ENCODE peak calls at places on chromosomes 4 and X, in nine cellular contexts. B, I, M, F, W, Y, G, H and P are unnamed samples.

GRCh38 chrX:65821721-65822496 is 154.5 kb downstream of the MSN start:
- DNase-seq in G (no peak), Y (no peak), B (no peak), I (peak), M (no peak), H (no peak), F (no peak), W (no peak), P (peak)

GRCh38 chr4:174629265-174629664 is 107.0 kb upstream of the HPGD start:
- DNase-seq in Y (no peak), W (no peak), M (no peak), G (no peak), H (no peak), F (no peak), I (no peak), B (no peak), P (no peak)

GRCh38 chr4:158811216-158811540 is 42.4 kb downstream of the FNIP2 start:
- DNase-seq in F (no peak), M (no peak), B (no peak), W (no peak), Y (no peak), I (no peak), G (no peak), H (no peak), P (no peak)

GRCh38 chrX:130109429-130110378 is 593 bp downstream of the ELF4 start:
- DNase-seq in G (no peak), W (no peak), M (peak), F (no peak), Y (no peak), H (peak), B (peak), I (peak), P (no peak)

GRCh38 chrX:19893722-19894121 is 6.3 kb upstream of the SH3KBP1 start:
- DNase-seq in W (peak), Y (peak), H (no peak), B (peak), I (no peak), G (no peak), F (no peak), M (peak), P (no peak)

GRCh38 chrX:68719904-68720614 is 72.6 kb downstream of the STARD8 start:
- DNase-seq in B (no peak), H (no peak), Y (no peak), M (peak), G (no peak), I (no peak), F (no peak), W (peak), P (no peak)

GRCh38 chr4:124199755-124200154 is 512.8 kb downstream of the ANKRD50 start:
- DNase-seq in I (no peak), H (no peak), B (no peak), F (no peak), Y (peak), M (peak), W (peak), G (no peak), P (no peak)

GRCh38 chr4:36172650-36173049 is 71.7 kb downstream of the ARAP2 start:
- DNase-seq in W (no peak), B (no peak), M (no peak), G (peak), F (peak), Y (no peak), H (no peak), I (no peak), P (no peak)

GRCh38 chr4:81885016-81885415 is 413.3 kb upstream of the RASGEF1B start:
- DNase-seq in W (no peak), F (no peak), M (no peak), Y (no peak), I (no peak), B (no peak), H (no peak), G (no peak), P (no peak)

GRCh38 chr4:185969657-185970056 is 99.3 kb upstream of the TLR3 start:
- DNase-seq in H (no peak), I (no peak), M (no peak), B (no peak), G (no peak), W (peak), F (no peak), Y (no peak), P (no peak)

GRCh38 chr4:101953949-101954348 is 163.4 kb downstream of the BANK1 start:
- DNase-seq in H (no peak), B (peak), W (peak), M (peak), F (no peak), I (no peak), G (no peak), Y (peak), P (no peak)

GRCh38 chr4:158821228-158822009 is 52.6 kb downstream of the FNIP2 start:
- DNase-seq in H (no peak), I (no peak), W (no peak), Y (no peak), B (peak), F (no peak), M (peak), G (no peak), P (peak)

GRCh38 chr4:13543648-13544555 is at the start of gene NKX3-2:
- DNase-seq in F (no peak), W (no peak), G (no peak), I (no peak), B (peak), H (no peak), M (peak), Y (no peak), P (no peak)

GRCh38 chr4:42881262-42881661 is 11.3 kb upstream of the GRXCR1 start:
- DNase-seq in I (no peak), M (no peak), W (no peak), Y (no peak), F (no peak), H (no peak), B (no peak), G (no peak), P (no peak)

GRCh38 chr4:32025840-32026459 is 1305.8 kb downstream of the PCDH7 start:
- DNase-seq in Y (peak), F (no peak), H (no peak), I (no peak), G (no peak), M (no peak), W (peak), B (no peak), P (no peak)

GRCh38 chr4:133151301-133151680 is 2.2 kb downstream of the PCDH10 start:
- DNase-seq in W (no peak), Y (no peak), M (peak), F (no peak), B (no peak), H (no peak), I (no peak), G (peak), P (no peak)

GRCh38 chrX:32448945-32449344 is 762.4 kb downstream of the DMD start:
- DNase-seq in H (no peak), B (no peak), F (no peak), W (no peak), I (no peak), G (no peak), M (no peak), Y (no peak), P (no peak)

GRCh38 chr4:183758006-183758734 is 99.1 kb downstream of the TRAPPC11 start:
- DNase-seq in W (no peak), I (no peak), G (no peak), M (no peak), H (peak), B (no peak), F (no peak), Y (no peak), P (no peak)

GRCh38 chr4:177511611-177512010 is 69.4 kb upstream of the AGA start:
- DNase-seq in W (no peak), Y (no peak), H (no peak), F (no peak), G (no peak), B (no peak), I (no peak), M (no peak), P (no peak)

GRCh38 chr4:70613893-70614572 is 14.5 kb upstream of the ENAM start:
- DNase-seq in B (peak), F (no peak), I (no peak), W (no peak), H (no peak), M (peak), Y (no peak), G (no peak), P (no peak)

GRCh38 chr4:85707591-85707990 is 232.6 kb downstream of the ARHGAP24 start:
- DNase-seq in H (no peak), M (peak), F (no peak), I (no peak), G (no peak), Y (no peak), B (no peak), W (no peak), P (no peak)

GRCh38 chr4:138677212-138677611 is 338.4 kb upstream of the NOCT start:
- DNase-seq in G (no peak), M (no peak), Y (no peak), I (no peak), B (no peak), W (no peak), F (no peak), H (no peak), P (no peak)

GRCh38 chrX:7378406-7378805 is 230.5 kb upstream of the PUDP start:
- DNase-seq in F (no peak), H (no peak), B (no peak), I (no peak), G (no peak), W (no peak), Y (no peak), M (no peak), P (no peak)

GRCh38 chrX:1591863-1592127 is 391 bp downstream of the AKAP17A start:
- DNase-seq in G (no peak), F (peak), I (no peak), W (peak), B (no peak), Y (no peak), H (no peak), M (no peak), P (no peak)